ENCODE peak calls at places on chromosomes 16 and 17, in four cellular contexts. D, S, O and X are unnamed samples.

GRCh38 chr17:32015245-32016013 is 8.2 kb downstream of the LRRC37B start:
- DNase-seq in D (no peak), S (no peak), O (no peak), X (no peak)

GRCh38 chr16:54116126-54116525 is 170.5 kb downstream of the IRX3 start:
- DNase-seq in O (no peak), D (no peak), S (no peak), X (no peak)

GRCh38 chr17:50056961-50057330 is 1.0 kb downstream of the ITGA3 start:
- DNase-seq in D (no peak), O (peak), S (no peak), X (no peak)

GRCh38 chr16:15643453-15644305 is 725 bp upstream of the MARF1 start:
- DNase-seq in O (no peak), S (peak), D (no peak), X (no peak)

GRCh38 chr17:2994441-2994840 is 69.0 kb downstream of the OR1D5 start:
- DNase-seq in D (peak), O (no peak), S (no peak), X (no peak)

GRCh38 chr17:80918731-80919130 is 72.9 kb upstream of the CHMP6 start:
- DNase-seq in S (no peak), O (no peak), D (no peak), X (no peak)

GRCh38 chr16:85420501-85421337 is 192.4 kb upstream of the GSE1 start:
- DNase-seq in D (peak), O (peak), S (peak), X (peak)

GRCh38 chr17:37701424-37702020 is 43.3 kb downstream of the HNF1B start:
- DNase-seq in S (peak), D (no peak), O (peak), X (peak)

GRCh38 chr16:23917621-23918020 is 81.8 kb downstream of the PRKCB start:
- DNase-seq in O (no peak), S (no peak), D (no peak), X (no peak)

GRCh38 chr16:97822-98221 is 19.8 kb downstream of the MPG start:
- DNase-seq in O (no peak), D (no peak), S (no peak), X (no peak)

GRCh38 chr16:4097826-4098240 is 18.4 kb downstream of the ADCY9 start:
- DNase-seq in S (no peak), D (no peak), O (no peak), X (no peak)

GRCh38 chr16:81616321-81617020 is 162.6 kb upstream of the PLCG2 start:
- DNase-seq in S (no peak), O (peak), D (peak), X (peak)

GRCh38 chr17:72657467-72658317 is 434.8 kb downstream of the SLC39A11 start:
- DNase-seq in D (no peak), S (no peak), O (peak), X (no peak)

GRCh38 chr16:1535391-1536291 is 2.2 kb downstream of the TMEM204 start:
- DNase-seq in O (no peak), S (no peak), D (peak), X (no peak)

GRCh38 chr16:75070055-75070841 is 46.3 kb downstream of the LDHD start:
- DNase-seq in S (no peak), O (no peak), D (peak), X (no peak)

GRCh38 chr16:75273054-75273925 is 21.9 kb upstream of the BCAR1 start:
- DNase-seq in D (no peak), S (no peak), O (no peak), X (no peak)

GRCh38 chr16:69561901-69562300 is 3.9 kb upstream of the NFAT5 start:
- DNase-seq in O (no peak), D (no peak), S (no peak), X (no peak)

GRCh38 chr16:29810699-29811169 is 1.3 kb upstream of the PRRT2 start:
- DNase-seq in D (no peak), S (no peak), O (no peak), X (no peak)

GRCh38 chr16:51152691-51153261 is 1.7 kb upstream of the SALL1 start:
- DNase-seq in O (no peak), D (no peak), S (no peak), X (no peak)

GRCh38 chr17:50518265-50519023 is 10.2 kb downstream of the MYCBPAP start:
- DNase-seq in S (no peak), O (no peak), D (no peak), X (no peak)

GRCh38 chr17:78330570-78331224 is 29.2 kb downstream of the SOCS3 start:
- DNase-seq in S (no peak), D (peak), O (no peak), X (no peak)

GRCh38 chr16:85445779-85446222 is 167.3 kb upstream of the GSE1 start:
- DNase-seq in S (no peak), D (no peak), O (no peak), X (no peak)

GRCh38 chr16:1174477-1175357 is 21.8 kb downstream of the CACNA1H start:
- DNase-seq in S (no peak), O (no peak), D (no peak), X (no peak)

GRCh38 chr16:27097671-27098275 is 31.0 kb downstream of the C16orf82 start:
- DNase-seq in O (no peak), D (peak), S (no peak), X (no peak)

GRCh38 chr17:78323821-78324390 is 36.0 kb downstream of the SOCS3 start:
- DNase-seq in D (peak), O (no peak), S (no peak), X (no peak)

GRCh38 chr16:85370881-85371651 is 242.1 kb upstream of the GSE1 start:
- DNase-seq in S (no peak), D (no peak), O (no peak), X (no peak)

GRCh38 chr16:46743232-46743719 is 4.9 kb downstream of the MYLK3 start:
- DNase-seq in D (no peak), S (no peak), O (no peak), X (peak)